ENCODE peak calls at places on chromosome 12, in eight cellular contexts. Q, N, S, E, R, A, W and G are unnamed samples.

GRCh38 chr12:47753021-47754001 is 5.4 kb downstream of the RAPGEF3 start:
- DNase-seq in S (no peak), E (no peak), W (peak), Q (no peak), N (no peak), A (no peak), R (peak), G (no peak)

GRCh38 chr12:100823988-100824387 is 29.4 kb downstream of the ANO4 start:
- DNase-seq in R (peak), A (no peak), S (no peak), N (peak), Q (no peak), W (no peak), E (no peak), G (peak)

GRCh38 chr12:46107591-46107990 is 117.2 kb upstream of the SCAF11 start:
- DNase-seq in Q (no peak), W (no peak), R (no peak), N (no peak), S (no peak), A (no peak), E (no peak), G (no peak)

GRCh38 chr12:76739896-76740295 is 24.0 kb upstream of the ZDHHC17 start:
- DNase-seq in W (no peak), Q (no peak), R (no peak), S (no peak), A (no peak), E (no peak), N (no peak), G (no peak)

GRCh38 chr12:77120695-77121094 is 55.3 kb upstream of the E2F7 start:
- DNase-seq in N (peak), A (no peak), E (no peak), W (no peak), S (no peak), Q (no peak), R (peak), G (peak)

GRCh38 chr12:20492251-20492728 is 124.0 kb downstream of the PDE3A start:
- DNase-seq in N (peak), Q (no peak), A (no peak), R (peak), S (no peak), W (no peak), E (no peak), G (peak)

GRCh38 chr12:3935078-3935477 is 61.9 kb upstream of the PARP11 start:
- DNase-seq in N (no peak), W (no peak), A (no peak), E (no peak), S (no peak), Q (no peak), R (no peak), G (no peak)

GRCh38 chr12:32365473-32366064 is 33.8 kb upstream of the FGD4 start:
- DNase-seq in W (no peak), A (peak), R (peak), Q (peak), E (peak), S (no peak), N (peak), G (peak)

GRCh38 chr12:122204829-122205589 is 1.5 kb downstream of the B3GNT4 start:
- DNase-seq in Q (no peak), W (no peak), N (no peak), E (no peak), R (no peak), S (no peak), A (no peak), G (no peak)

GRCh38 chr12:53938276-53939140 is at the start of gene HOXC13:
- DNase-seq in N (no peak), A (peak), Q (no peak), S (no peak), R (peak), W (no peak), E (peak), G (no peak)

GRCh38 chr12:124952801-124953200 is 36.1 kb downstream of the DHX37 start:
- DNase-seq in Q (no peak), A (no peak), S (no peak), W (no peak), R (peak), N (no peak), E (no peak), G (no peak)

GRCh38 chr12:14841761-14842160 is 1.6 kb downstream of the ART4 start:
- DNase-seq in W (peak), S (no peak), N (peak), Q (no peak), E (no peak), A (no peak), R (peak), G (peak)

GRCh38 chr12:52581481-52581880 is 7.8 kb upstream of the KRT74 start:
- DNase-seq in S (no peak), N (peak), W (peak), R (peak), Q (no peak), E (no peak), A (no peak), G (peak)

GRCh38 chr12:132488127-132489077 is 1.5 kb upstream of the FBRSL1 start:
- DNase-seq in A (no peak), Q (no peak), W (no peak), N (no peak), E (no peak), R (no peak), S (no peak), G (no peak)

GRCh38 chr12:89525824-89526770 is at the start of gene POC1B:
- DNase-seq in Q (peak), N (peak), S (peak), E (peak), R (peak), W (peak), A (peak), G (peak)

GRCh38 chr12:57621497-57622292 is 10.5 kb downstream of the ARHGEF25 start:
- DNase-seq in Q (peak), S (no peak), N (peak), R (peak), W (peak), A (no peak), E (peak), G (no peak)